ENCODE peak calls at places on chromosomes 6 and 20, in five cellular contexts. E is AG10803, A is endodermal cell, Y is cardiac muscle cell, P is ascending aorta. T is an unnamed sample.

GRCh38 chr6:113856571-113857564 is at the start of gene MARCKS:
- DNase-seq in E (peak; percentile 92), A (peak; percentile 91), Y (peak; percentile 92), P (peak; percentile 85), T (peak; percentile 89)

GRCh38 chr20:7151666-7152065 is 384.2 kb downstream of the BMP2 start:
- DNase-seq in E (no peak), A (no peak), Y (no peak), P (no peak), T (peak; percentile 0)

GRCh38 chr6:6881438-6882267 is 226.1 kb upstream of the RREB1 start:
- DNase-seq in E (no peak), A (peak; percentile 73), Y (no peak), P (no peak), T (no peak)

GRCh38 chr6:76684881-76685280 is 612.4 kb upstream of the IMPG1 start:
- DNase-seq in E (no peak), A (peak; percentile 59), Y (peak; percentile 23), P (no peak), T (peak; percentile 17)

GRCh38 chr6:158031445-158032353 is 50.0 kb downstream of the SYNJ2 start:
- DNase-seq in E (peak; percentile 92), A (peak; percentile 50), Y (no peak), P (no peak), T (peak; percentile 91)

GRCh38 chr20:8972963-8973362 is 95.9 kb upstream of the PLCB4 start:
- DNase-seq in E (no peak), A (no peak), Y (no peak), P (no peak), T (no peak)

GRCh38 chr6:96394727-96395126 is 126.9 kb upstream of the UFL1 start:
- DNase-seq in E (no peak), A (no peak), Y (peak; percentile 38), P (no peak), T (no peak)

GRCh38 chr20:61668771-61669503 is 396.7 kb downstream of the TAF4 start:
- DNase-seq in E (no peak), A (no peak), Y (no peak), P (no peak), T (no peak)

GRCh38 chr20:59413326-59413865 is 113.0 kb downstream of the EDN3 start:
- DNase-seq in E (no peak), A (peak; percentile 32), Y (peak; percentile 63), P (no peak), T (no peak)

GRCh38 chr6:54194067-54194466 is 82.8 kb downstream of the MLIP start:
- DNase-seq in E (peak; percentile 41), A (no peak), Y (no peak), P (no peak), T (peak; percentile 37)

GRCh38 chr6:3280866-3281465 is 22.2 kb downstream of the PSMG4 start:
- DNase-seq in E (peak; percentile 27), A (peak; percentile 45), Y (no peak), P (peak; percentile 61), T (peak; percentile 41)

GRCh38 chr20:63336232-63336752 is 24.9 kb downstream of the CHRNA4 start:
- DNase-seq in E (no peak), A (no peak), Y (no peak), P (no peak), T (no peak)

GRCh38 chr20:15491564-15491963 is 1081.7 kb downstream of the KIF16B start:
- DNase-seq in E (no peak), A (peak; percentile 83), Y (no peak), P (no peak), T (no peak)

GRCh38 chr6:5457036-5457435 is 195.7 kb downstream of the FARS2 start:
- DNase-seq in E (peak; percentile 61), A (peak; percentile 72), Y (no peak), P (no peak), T (no peak)

GRCh38 chr6:50471041-50471440 is 242.3 kb upstream of the TFAP2D start:
- DNase-seq in E (no peak), A (no peak), Y (no peak), P (no peak), T (no peak)

GRCh38 chr20:11432407-11432806 is 485.3 kb upstream of the BTBD3 start:
- DNase-seq in E (peak; percentile 77), A (no peak), Y (no peak), P (no peak), T (peak; percentile 96)

GRCh38 chr20:38321959-38322598 is 18.1 kb downstream of the BPI start:
- DNase-seq in E (peak; percentile 70), A (peak; percentile 78), Y (peak; percentile 70), P (no peak), T (peak; percentile 73)

GRCh38 chr20:58313366-58313765 is 3.9 kb downstream of the RAB22A start:
- DNase-seq in E (no peak), A (no peak), Y (no peak), P (no peak), T (no peak)

GRCh38 chr6:105428342-105428957 is 25.6 kb upstream of the PREP start:
- DNase-seq in E (peak; percentile 73), A (no peak), Y (no peak), P (no peak), T (peak; percentile 79)

GRCh38 chr6:12801141-12801540 is 84.6 kb downstream of the PHACTR1 start:
- DNase-seq in E (peak; percentile 94), A (no peak), Y (no peak), P (no peak), T (no peak)

GRCh38 chr6:51218181-51218580 is 399.5 kb downstream of the TFAP2B start:
- DNase-seq in E (no peak), A (no peak), Y (no peak), P (no peak), T (no peak)

GRCh38 chr20:47969426-47969825 is 184.1 kb upstream of the SULF2 start:
- DNase-seq in E (no peak), A (no peak), Y (no peak), P (no peak), T (no peak)

GRCh38 chr6:39746795-39747194 is 21.6 kb upstream of the KIF6 start:
- DNase-seq in E (no peak), A (no peak), Y (no peak), P (no peak), T (no peak)

GRCh38 chr20:64146936-64147451 is 17.3 kb upstream of the MYT1 start:
- DNase-seq in E (no peak), A (no peak), Y (no peak), P (peak; percentile 54), T (no peak)

GRCh38 chr6:134873500-134874388 is 76.2 kb downstream of the ALDH8A1 start:
- DNase-seq in E (no peak), A (no peak), Y (no peak), P (no peak), T (no peak)

GRCh38 chr20:22453244-22454080 is 130.9 kb downstream of the FOXA2 start:
- DNase-seq in E (peak; percentile 12), A (no peak), Y (peak; percentile 46), P (no peak), T (no peak)

GRCh38 chr20:63519765-63520593 is 586 bp upstream of the PPDPF start:
- DNase-seq in E (peak; percentile 45), A (peak; percentile 93), Y (peak; percentile 78), P (peak; percentile 80), T (no peak)

GRCh38 chr6:158231551-158232444 is 63.6 kb downstream of the GTF2H5 start:
- DNase-seq in E (peak; percentile 66), A (peak; percentile 88), Y (peak; percentile 87), P (peak; percentile 85), T (peak; percentile 38)

GRCh38 chr20:35387334-35387733 is 24.4 kb downstream of the UQCC1 start:
- DNase-seq in E (peak; percentile 42), A (no peak), Y (no peak), P (no peak), T (no peak)

DNA sequence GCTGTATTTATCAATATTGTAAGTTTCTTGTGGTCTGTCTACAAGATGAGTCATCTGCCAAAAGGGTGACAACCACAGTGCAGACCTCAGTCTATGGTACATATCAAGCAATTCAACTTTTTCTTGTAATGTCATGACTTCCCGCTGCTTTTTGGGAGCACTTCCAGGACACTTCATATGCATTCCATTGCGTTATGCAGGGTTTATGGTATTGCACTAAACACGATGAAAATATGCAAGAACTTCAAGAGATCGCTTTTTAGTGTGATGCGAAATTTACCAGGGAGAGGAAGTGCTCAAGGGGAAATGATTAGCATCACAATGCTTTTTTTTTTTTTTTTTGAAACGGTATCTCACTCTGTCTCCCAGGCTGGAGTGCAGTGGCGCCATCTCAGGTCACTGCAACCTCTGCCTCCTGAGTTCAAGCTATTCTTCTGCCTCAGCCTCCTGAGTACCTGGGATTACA is 166.5 kb downstream of the TFAP2A start:
- DNase-seq in E (peak; percentile 25), A (no peak), Y (no peak), P (no peak), T (peak; percentile 81)
- TF ChIP-seq CTCF in E (no peak), A (peak; percentile 66), Y (no peak), P (no peak), T (peak; percentile 13)

DNA sequence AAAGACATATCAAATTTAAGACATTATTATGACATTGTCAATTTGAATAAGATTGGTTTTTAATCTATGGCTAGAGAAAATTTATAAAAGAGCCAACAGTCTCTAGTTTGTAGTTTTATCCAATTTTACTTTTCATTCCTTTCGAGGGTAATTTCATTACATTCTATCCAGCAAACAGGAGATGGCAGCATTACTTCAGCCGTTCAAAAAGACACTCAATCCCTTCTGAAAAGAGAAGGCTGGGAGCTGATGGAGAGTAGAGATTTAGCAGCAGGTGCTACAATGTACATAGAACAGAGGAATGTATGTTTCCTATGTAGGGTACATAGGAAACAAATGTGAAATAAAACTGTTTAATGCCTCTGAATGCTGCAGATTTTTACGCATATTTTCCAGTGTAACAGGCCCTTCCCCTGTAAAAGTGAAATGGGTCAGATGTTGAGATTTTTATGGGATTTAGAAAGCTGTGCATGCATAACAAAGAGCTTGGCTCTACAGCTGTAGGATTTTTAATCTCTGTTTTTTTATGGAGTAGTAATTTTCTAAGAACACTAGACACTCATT is 15.9 kb downstream of the RPS12 start:
- DNase-seq in E (peak; percentile 38), A (no peak), Y (peak; percentile 73), P (no peak), T (no peak)
- TF ChIP-seq CTCF in E (peak; percentile 69), A (peak; percentile 84), Y (peak; percentile 59), P (peak; percentile 33), T (peak; percentile 58)

DNA sequence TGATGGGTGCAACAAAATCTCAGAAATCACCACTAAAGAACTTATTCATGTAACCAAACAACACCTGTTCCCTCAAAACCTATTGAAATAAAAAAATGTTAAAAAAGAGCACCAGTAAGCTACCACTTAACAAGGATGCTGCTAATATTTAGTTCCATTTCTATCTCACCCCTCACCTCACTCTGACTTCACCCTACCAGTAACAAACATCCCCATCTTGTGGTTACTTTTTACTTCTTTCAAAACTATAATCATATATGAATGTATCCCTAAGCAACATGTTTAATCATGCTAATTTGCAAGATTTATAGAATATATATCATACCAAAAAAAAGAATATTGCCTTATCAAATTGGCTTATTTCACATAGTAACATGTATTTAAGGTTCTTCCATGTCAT is 27.4 kb upstream of the SLC24A3 start:
- DNase-seq in E (no peak), A (no peak), Y (no peak), P (no peak), T (no peak)
- TF ChIP-seq CTCF in E (no peak), A (no peak), Y (no peak), P (no peak), T (no peak)

DNA sequence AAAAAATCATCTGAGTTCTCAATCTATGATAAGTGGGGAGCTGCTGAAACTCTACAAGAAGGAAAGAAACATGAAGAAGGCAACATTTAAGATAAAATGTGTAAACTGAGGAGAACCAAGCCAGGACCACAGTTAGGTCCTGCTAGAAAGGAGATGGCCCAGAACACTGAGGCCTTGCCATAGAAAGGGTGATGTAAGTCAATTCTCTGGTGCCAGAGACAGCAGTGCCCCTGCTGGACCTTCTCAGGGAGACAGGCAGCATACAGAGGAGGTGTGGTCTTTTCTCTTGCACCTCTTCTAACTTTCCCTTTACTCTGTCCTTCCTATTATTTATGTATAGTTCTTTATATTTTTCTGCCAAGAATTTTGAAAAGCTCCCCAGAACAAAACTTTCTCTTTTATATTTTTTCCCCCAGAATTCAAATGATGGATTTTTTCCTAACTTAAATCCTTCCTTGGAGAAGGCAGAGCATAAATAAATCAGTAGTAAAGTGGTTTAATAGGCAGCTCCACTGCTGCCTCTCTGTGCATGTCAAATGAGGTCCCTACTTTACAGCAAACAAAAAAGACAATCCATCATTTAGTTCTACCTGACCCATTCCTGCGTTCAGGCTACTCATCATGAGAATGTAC is 9.0 kb downstream of the UQCC2 start:
- DNase-seq in E (peak; percentile 69), A (peak; percentile 81), Y (peak; percentile 56), P (no peak), T (peak; percentile 59)
- TF ChIP-seq CTCF in E (peak; percentile 74), A (peak; percentile 75), Y (peak; percentile 65), P (peak; percentile 29), T (peak; percentile 86)

T was measured in brain microvascular endothelial cell.